ENCODE peak calls at places on chromosomes 16 and 17, in nine cellular contexts. B is fibroblast of gingiva; R is hypothalamus; T is hippocampal formation; U is activated naive CD4-positive, alpha-beta T cell treated with anti-CD3 and anti-CD28 coated beads, Interleukin-2, amount 50 U/mL, for 72 hours; O is head of caudate nucleus; K is RWPE1; J is HFF-Myc; H is AG08396. G is an unnamed sample.

GRCh38 chr16:31177136-31177535 is 2.8 kb upstream of the FUS start:
- DNase-seq in U (no peak), J (peak), O (no peak), B (no peak), H (no peak), K (no peak), T (no peak), R (no peak), G (no peak)

GRCh38 chr16:56874800-56875199 is 9.8 kb downstream of the SLC12A3 start:
- DNase-seq in B (no peak), H (peak), K (no peak), J (no peak), U (no peak), O (no peak), T (no peak), R (no peak), G (no peak)

GRCh38 chr17:59914274-59914854 is 21.4 kb downstream of the RPS6KB1 start:
- DNase-seq in B (peak), T (peak), H (peak), R (no peak), K (peak), J (no peak), U (no peak), O (peak), G (no peak)

GRCh38 chr17:77036136-77036840 is 104.5 kb upstream of the SEC14L1 start:
- DNase-seq in T (no peak), O (no peak), U (no peak), K (no peak), B (no peak), H (no peak), J (no peak), R (no peak), G (no peak)

GRCh38 chr16:15725641-15726240 is 75.7 kb downstream of the NDE1 start:
- DNase-seq in B (no peak), H (no peak), T (no peak), O (no peak), J (no peak), U (no peak), R (no peak), K (no peak), G (no peak)

GRCh38 chr17:31458829-31459228 is 67.4 kb downstream of the RAB11FIP4 start:
- DNase-seq in U (no peak), R (no peak), B (no peak), O (no peak), K (no peak), T (no peak), J (no peak), H (no peak), G (no peak)

GRCh38 chr16:28304214-28304613 is 11.9 kb downstream of the SBK1 start:
- DNase-seq in K (peak), H (peak), U (no peak), T (no peak), O (no peak), R (no peak), J (peak), B (no peak), G (no peak)

GRCh38 chr16:87757841-87758426 is 7.9 kb downstream of the KLHDC4 start:
- DNase-seq in O (no peak), U (no peak), B (peak), H (no peak), T (no peak), K (peak), R (no peak), J (no peak), G (no peak)

GRCh38 chr17:81285179-81285878 is 9.8 kb downstream of the SLC38A10 start:
- DNase-seq in R (peak), J (no peak), T (peak), H (no peak), O (peak), B (peak), K (no peak), U (peak), G (no peak)

GRCh38 chr17:27577124-27577761 is 53.7 kb upstream of the LGALS9 start:
- DNase-seq in R (peak), B (peak), O (peak), H (peak), U (no peak), J (no peak), T (peak), K (no peak), G (no peak)

GRCh38 chr16:58280846-58281301 is 14.0 kb downstream of the PRSS54 start:
- DNase-seq in B (peak), R (no peak), H (no peak), T (no peak), J (no peak), K (peak), U (no peak), O (no peak), G (no peak)